ENCODE peak calls at places on chromosomes 2 and 18, in four cellular contexts. P is endothelial cell of umbilical vein, X is WTC11, A is A549. Q is an unnamed sample.

GRCh38 chr2:174286172-174286571 is 37.8 kb upstream of the OLA1 start:
- DNase-seq in X (no peak), P (no peak), A (no peak), Q (no peak)

GRCh38 chr2:100960688-100961087 is 41.4 kb upstream of the RPL31 start:
- DNase-seq in X (no peak), P (no peak), A (no peak), Q (no peak)

GRCh38 chr18:2258954-2259353 is 312.4 kb downstream of the METTL4 start:
- DNase-seq in X (no peak), A (no peak), P (no peak), Q (no peak)

GRCh38 chr2:188295067-188295685 is 3.5 kb downstream of the GULP1 start:
- DNase-seq in A (no peak), X (no peak), P (peak; percentile 27), Q (no peak)

GRCh38 chr2:66901344-66901743 is 466.4 kb downstream of the MEIS1 start:
- DNase-seq in P (no peak), X (no peak), A (no peak), Q (no peak)

GRCh38 chr2:3299703-3300102 is 77.9 kb downstream of the EIPR1 start:
- DNase-seq in A (no peak), P (no peak), X (no peak), Q (no peak)

GRCh38 chr18:59700535-59700967 is 3.3 kb upstream of the CCBE1 start:
- DNase-seq in A (no peak), X (no peak), P (no peak), Q (no peak)

GRCh38 chr2:168138369-168138768 is 109.0 kb downstream of the STK39 start:
- DNase-seq in A (no peak), P (no peak), X (no peak), Q (no peak)

GRCh38 chr18:59268722-59269562 is 4.3 kb downstream of the RAX start:
- DNase-seq in P (no peak), X (peak; percentile 84), A (peak; percentile 58), Q (peak; percentile 37)

GRCh38 chr18:28582724-28583123 is 405.8 kb upstream of the CDH2 start:
- DNase-seq in A (no peak), P (no peak), X (no peak), Q (no peak)

GRCh38 chr2:129248183-129248582 is 731.3 kb upstream of the RAB6C start:
- DNase-seq in P (no peak), A (no peak), X (no peak), Q (no peak)

GRCh38 chr18:48661421-48661820 is 122.6 kb downstream of the CTIF start:
- DNase-seq in P (no peak), X (no peak), A (no peak), Q (no peak)

GRCh38 chr18:14085770-14086458 is 46.3 kb downstream of the ZNF519 start:
- DNase-seq in A (no peak), P (no peak), X (no peak), Q (no peak)

GRCh38 chr2:46318579-46319460 is 21.6 kb downstream of the EPAS1 start:
- DNase-seq in P (no peak), A (no peak), X (no peak), Q (no peak)

GRCh38 chr18:13635046-13635445 is 91.3 kb downstream of the FAM210A start:
- DNase-seq in X (no peak), P (no peak), A (no peak), Q (no peak)

GRCh38 chr18:35688757-35689156 is 107.2 kb downstream of the GALNT1 start:
- DNase-seq in A (peak; percentile 5), X (no peak), P (no peak), Q (no peak)

GRCh38 chr18:21117385-21118135 is 5.9 kb upstream of the ROCK1 start:
- DNase-seq in P (no peak), A (no peak), X (no peak), Q (peak; percentile 44)

GRCh38 chr2:135948642-135949355 is 36.6 kb downstream of the DARS1 start:
- DNase-seq in X (no peak), P (peak; percentile 69), A (peak; percentile 69), Q (no peak)

GRCh38 chr18:47204908-47205522 is 28.9 kb upstream of the IER3IP1 start:
- DNase-seq in X (peak; percentile 65), P (peak; percentile 48), A (peak; percentile 33), Q (peak; percentile 37)

DNA sequence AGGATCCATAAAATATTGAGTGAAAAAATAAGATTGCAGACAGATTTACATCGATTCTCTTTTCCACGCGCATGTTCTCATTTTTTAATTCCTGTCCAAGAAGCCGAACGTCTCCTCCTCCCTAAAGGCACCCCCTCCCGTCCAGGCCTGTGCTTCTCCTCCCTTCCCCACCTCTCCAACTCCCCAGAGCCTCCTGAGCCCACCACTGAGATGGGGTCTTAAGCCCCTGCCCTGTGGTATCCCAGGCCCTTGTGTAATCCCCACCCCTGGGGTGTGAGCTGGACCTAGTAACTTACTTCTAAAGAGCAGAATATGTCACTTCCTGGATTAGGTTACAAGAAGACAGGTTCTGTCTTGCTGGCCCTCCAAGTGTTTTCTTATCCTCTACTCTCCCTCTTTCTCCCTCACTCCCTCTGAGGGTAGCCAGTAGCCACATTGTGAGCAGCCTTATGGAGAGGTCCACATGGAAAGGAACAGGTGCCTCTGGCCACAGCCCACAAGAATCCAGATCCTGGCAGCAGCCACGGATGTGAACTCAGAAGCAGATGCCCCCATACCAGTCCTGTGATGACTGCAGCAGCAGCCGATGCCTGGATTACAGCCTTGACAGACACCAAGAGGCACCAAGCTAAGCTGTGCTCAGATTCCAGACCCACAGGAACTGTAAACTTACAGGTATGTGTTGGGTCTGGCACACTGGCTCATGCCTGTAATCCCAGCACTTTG is 39.6 kb upstream of the OTOS start:
- DNase-seq in A (no peak), X (no peak), P (no peak), Q (no peak)
- TF ChIP-seq MAX in A (no peak), X (no peak), P (no peak), Q (no peak)

GRCh38 chr2:105925390-105925789 is 180.7 kb downstream of the NCK2 start:
- DNase-seq in P (no peak), A (no peak), X (no peak), Q (no peak)

GRCh38 chr2:105929506-105929905 is 184.8 kb downstream of the NCK2 start:
- DNase-seq in X (no peak), A (no peak), P (peak; percentile 75), Q (no peak)

GRCh38 chr2:105928563-105928962 is 183.9 kb downstream of the NCK2 start:
- DNase-seq in P (peak; percentile 65), A (no peak), X (no peak), Q (no peak)

GRCh38 chr2:105924932-105925331 is 180.2 kb downstream of the NCK2 start:
- DNase-seq in X (no peak), A (no peak), P (no peak), Q (no peak)

DNA sequence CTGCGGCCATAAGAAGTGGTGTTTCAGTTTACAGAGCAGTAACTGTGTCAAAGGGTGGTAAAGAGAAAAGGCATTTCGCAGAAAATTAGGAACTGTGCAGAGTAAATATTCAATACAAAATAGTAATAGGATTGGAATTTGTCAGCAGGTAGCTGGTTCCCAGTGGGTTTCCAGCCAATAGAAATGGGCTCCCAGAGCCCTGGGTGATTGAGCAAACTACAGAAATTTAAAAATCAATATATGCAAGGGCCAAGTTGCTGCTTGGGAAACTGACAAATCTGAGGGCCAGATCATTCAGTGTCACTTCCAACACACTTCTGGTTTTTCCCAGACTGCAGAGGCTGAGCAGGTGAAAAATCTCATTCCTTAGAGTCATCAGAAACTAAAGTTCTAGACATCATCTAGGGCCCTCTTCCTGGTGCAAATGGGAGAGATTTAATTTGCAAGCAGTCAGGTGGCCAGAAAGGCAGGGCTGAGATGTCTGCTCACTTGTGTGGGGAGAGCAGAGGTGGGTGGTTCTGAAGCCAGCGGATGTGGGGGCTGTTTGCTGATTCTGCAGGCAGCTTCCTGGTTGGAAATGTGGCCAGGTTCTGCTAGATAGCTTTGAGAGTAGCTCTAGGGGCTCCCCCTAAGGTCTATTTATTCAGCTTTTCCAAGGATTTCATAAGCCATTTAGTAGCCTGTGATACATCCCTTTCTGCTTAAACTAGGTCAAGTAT is 182.4 kb downstream of the NCK2 start:
- DNase-seq in P (no peak), X (no peak), A (no peak), Q (no peak)
- TF ChIP-seq MAX in P (no peak), X (no peak), A (no peak), Q (no peak)

DNA sequence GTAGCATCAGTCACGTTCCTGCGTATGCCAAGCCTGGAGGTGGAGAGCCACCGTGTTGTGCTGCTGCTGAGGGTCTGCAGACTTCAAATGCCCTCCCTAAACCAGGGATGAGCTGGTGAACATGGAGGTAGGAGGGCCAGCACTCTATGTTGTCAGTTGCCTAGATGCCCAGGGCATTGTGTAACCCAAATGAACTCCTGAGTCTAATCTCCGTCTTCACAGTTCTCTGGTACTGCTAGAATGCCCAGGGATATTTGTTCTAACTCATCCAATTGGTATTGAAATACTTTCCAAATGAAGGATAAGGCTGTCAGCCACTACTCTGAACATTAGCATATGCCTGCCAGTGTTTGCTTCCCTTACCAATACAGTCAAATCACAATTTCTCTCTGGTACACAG is 492.6 kb downstream of the SLC4A3 start:
- DNase-seq in P (no peak), X (no peak), A (no peak), Q (no peak)
- TF ChIP-seq MAX in P (no peak), X (no peak), A (no peak), Q (no peak)

GRCh38 chr18:23273443-23273966 is 138.2 kb downstream of the CABLES1 start:
- DNase-seq in A (no peak), X (no peak), P (no peak), Q (no peak)

GRCh38 chr18:23272498-23273232 is 137.4 kb downstream of the CABLES1 start:
- DNase-seq in P (no peak), A (no peak), X (no peak), Q (no peak)

GRCh38 chr18:23268641-23269040 is 133.4 kb downstream of the CABLES1 start:
- DNase-seq in X (no peak), A (no peak), P (peak; percentile 89), Q (no peak)

GRCh38 chr18:23269931-23270330 is 134.6 kb downstream of the CABLES1 start:
- DNase-seq in A (no peak), P (no peak), X (no peak), Q (no peak)

GRCh38 chr18:23270999-23271680 is 135.9 kb downstream of the CABLES1 start:
- DNase-seq in P (peak; percentile 71), A (no peak), X (no peak), Q (no peak)
- TF ChIP-seq MAX in P (no peak), A (no peak), X (no peak), Q (no peak)

DNA sequence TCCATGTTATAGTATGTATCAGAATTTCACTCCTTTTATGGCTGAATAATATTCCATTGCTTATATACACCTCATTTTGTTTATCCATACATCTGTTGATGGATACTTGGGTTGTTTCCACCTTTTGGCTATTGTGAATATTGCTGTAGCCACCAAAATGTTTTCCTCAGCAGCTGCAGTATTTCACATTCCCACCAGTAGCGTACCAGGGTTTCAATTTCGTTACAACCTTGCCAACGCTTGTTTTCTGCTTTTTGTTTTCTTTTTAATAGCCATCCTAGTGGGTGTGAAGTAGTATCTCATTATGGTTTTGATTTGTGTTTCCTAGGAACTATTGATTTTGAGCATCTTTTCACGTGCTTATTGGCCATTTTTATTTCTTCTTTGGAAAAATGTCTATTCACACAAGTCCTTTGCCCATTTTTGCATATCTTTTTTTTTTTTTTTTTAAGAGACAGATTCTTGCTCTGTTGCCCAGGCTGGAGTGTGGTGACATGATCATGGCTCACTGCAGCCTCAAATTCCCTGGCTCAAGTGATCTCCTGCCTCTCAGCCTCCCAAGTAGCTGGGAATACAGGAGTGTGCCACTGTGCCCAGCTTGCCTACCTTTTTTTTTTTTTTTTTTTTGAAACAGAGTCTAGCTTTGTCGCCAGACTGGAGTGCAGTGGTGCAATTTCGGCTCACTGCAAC is 14.2 kb downstream of the UBXN2A start:
- DNase-seq in P (no peak), X (no peak), A (no peak), Q (no peak)
- TF ChIP-seq MAX in P (no peak), X (no peak), A (no peak), Q (no peak)

Q was measured in NB4.